ENCODE peak calls at places on chromosomes 2 and 18, in five cellular contexts. One of them, this sample, is unnamed.

GRCh38 chr2:216643986-216644662 is 10.9 kb downstream of the IGFBP2 start:
- DNase-seq in HCT116: no peak
- DNase-seq in HepG2: no peak
- DNase-seq in SK-N-SH: no peak
- DNase-seq in K562: no peak
- DNase-seq in this sample: no peak

GRCh38 chr2:25617948-25618646 is 55.3 kb downstream of the DTNB start:
- DNase-seq in SK-N-SH: no peak
- DNase-seq in HepG2: peak; percentile 10
- DNase-seq in K562: no peak
- DNase-seq in HCT116: no peak
- DNase-seq in this sample: no peak

GRCh38 chr2:48448274-48449061 is 81.5 kb upstream of the STON1 start:
- DNase-seq in K562: no peak
- DNase-seq in HCT116: no peak
- DNase-seq in SK-N-SH: no peak
- DNase-seq in HepG2: peak; percentile 85
- DNase-seq in this sample: no peak

GRCh38 chr2:157934684-157935377 is 58.7 kb upstream of the ACVR1 start:
- DNase-seq in SK-N-SH: no peak
- DNase-seq in HepG2: no peak
- DNase-seq in HCT116: no peak
- DNase-seq in K562: peak; percentile 61
- DNase-seq in this sample: no peak

GRCh38 chr2:25431604-25432003 is 89.9 kb upstream of the DNMT3A start:
- DNase-seq in HepG2: no peak
- DNase-seq in K562: no peak
- DNase-seq in HCT116: no peak
- DNase-seq in SK-N-SH: no peak
- DNase-seq in this sample: no peak

GRCh38 chr18:50097702-50098101 is 97.2 kb downstream of the MYO5B start:
- DNase-seq in HCT116: peak; percentile 16
- DNase-seq in HepG2: peak; percentile 24
- DNase-seq in SK-N-SH: no peak
- DNase-seq in K562: no peak
- DNase-seq in this sample: peak; percentile 19

GRCh38 chr2:215553946-215554345 is 118.1 kb upstream of the FN1 start:
- DNase-seq in HepG2: no peak
- DNase-seq in K562: peak; percentile 14
- DNase-seq in HCT116: peak; percentile 2
- DNase-seq in SK-N-SH: no peak
- DNase-seq in this sample: no peak

GRCh38 chr2:224078656-224079055 is 39.6 kb upstream of the SERPINE2 start:
- DNase-seq in SK-N-SH: no peak
- DNase-seq in HCT116: no peak
- DNase-seq in HepG2: no peak
- DNase-seq in K562: no peak
- DNase-seq in this sample: no peak

GRCh38 chr2:86213699-86214502 is 14.6 kb downstream of the MRPL35 start:
- DNase-seq in HCT116: no peak
- DNase-seq in HepG2: no peak
- DNase-seq in K562: peak; percentile 84
- DNase-seq in SK-N-SH: no peak
- DNase-seq in this sample: no peak

GRCh38 chr2:6113796-6114195 is 421.6 kb downstream of the SOX11 start:
- DNase-seq in HepG2: no peak
- DNase-seq in K562: no peak
- DNase-seq in SK-N-SH: no peak
- DNase-seq in HCT116: no peak
- DNase-seq in this sample: no peak

GRCh38 chr2:240815761-240816583 is 4.0 kb downstream of the KIF1A start:
- DNase-seq in K562: no peak
- DNase-seq in HCT116: no peak
- DNase-seq in SK-N-SH: no peak
- DNase-seq in HepG2: no peak
- DNase-seq in this sample: no peak

DNA sequence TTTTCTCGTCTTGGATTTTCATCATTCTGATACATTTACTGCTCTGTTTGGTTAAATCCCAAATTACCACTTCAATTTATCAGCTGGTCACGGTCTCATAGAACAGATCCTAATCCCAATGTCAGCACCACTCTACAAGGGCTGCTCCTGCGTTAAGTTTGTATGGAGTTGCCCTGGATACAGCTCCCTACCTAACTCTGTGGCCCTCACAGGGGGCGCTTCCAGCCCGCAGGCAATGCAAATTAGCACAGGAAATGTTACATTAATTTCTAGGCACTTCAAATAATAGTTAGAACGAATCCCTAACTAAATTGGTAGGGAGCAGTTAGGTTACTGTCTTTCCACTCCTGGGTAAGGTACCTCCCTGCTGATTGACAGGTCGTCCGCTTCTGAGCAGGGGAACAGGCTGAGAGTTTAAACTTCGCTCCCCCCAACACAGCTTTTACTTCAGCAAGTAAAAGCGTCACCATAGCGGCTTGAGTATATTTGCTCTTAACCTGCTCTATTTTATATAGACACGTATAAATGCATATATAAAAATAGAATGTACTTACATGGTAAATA is 238.5 kb upstream of the FANCL start:
- DNase-seq in K562: no peak
- DNase-seq in HCT116: no peak
- DNase-seq in HepG2: no peak
- DNase-seq in SK-N-SH: no peak
- DNase-seq in this sample: no peak
- TF ChIP-seq JUND in K562: no peak
- TF ChIP-seq JUND in HCT116: no peak
- TF ChIP-seq JUND in HepG2: no peak
- TF ChIP-seq JUND in SK-N-SH: no peak
- TF ChIP-seq JUND in this sample: no peak

GRCh38 chr2:8934338-8934737 is 69.1 kb downstream of the MBOAT2 start:
- DNase-seq in SK-N-SH: no peak
- DNase-seq in HepG2: no peak
- DNase-seq in K562: peak; percentile 28
- DNase-seq in HCT116: no peak
- DNase-seq in this sample: no peak

GRCh38 chr2:8938384-8938783 is 65.1 kb downstream of the MBOAT2 start:
- DNase-seq in SK-N-SH: no peak
- DNase-seq in K562: no peak
- DNase-seq in HepG2: no peak
- DNase-seq in HCT116: no peak
- DNase-seq in this sample: no peak

GRCh38 chr2:8935984-8936383 is 67.5 kb downstream of the MBOAT2 start:
- DNase-seq in SK-N-SH: no peak
- DNase-seq in K562: no peak
- DNase-seq in HepG2: no peak
- DNase-seq in HCT116: no peak
- DNase-seq in this sample: no peak

DNA sequence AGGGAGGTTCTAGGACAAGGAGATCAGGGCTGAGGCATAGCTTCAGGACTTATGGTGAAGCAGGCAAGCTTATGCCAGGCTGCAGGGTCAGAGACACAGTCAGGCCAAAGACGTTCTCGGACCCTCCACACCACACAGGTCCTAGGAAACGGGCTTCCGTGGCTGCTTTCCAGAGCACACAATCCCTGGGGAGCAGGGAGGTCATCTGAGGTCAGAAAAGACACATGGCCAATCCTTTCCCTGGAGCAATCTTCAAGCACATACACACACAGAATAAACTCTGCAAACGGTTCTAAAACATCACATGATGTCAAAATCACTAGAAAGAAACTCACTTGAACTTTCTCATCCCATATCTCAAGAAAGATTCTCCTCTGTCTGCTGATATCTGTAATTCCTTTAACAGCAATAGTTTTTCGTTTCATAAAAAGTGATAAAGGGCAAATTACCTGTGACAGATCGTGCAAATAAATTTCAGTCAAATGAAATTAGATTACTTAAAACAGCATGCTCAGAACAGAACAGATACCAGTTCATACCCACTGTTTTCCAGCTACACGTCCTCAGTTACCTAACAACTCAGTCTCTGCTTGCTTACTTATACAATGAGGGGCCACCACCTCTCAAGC is 63.9 kb downstream of the MBOAT2 start:
- DNase-seq in HCT116: no peak
- DNase-seq in SK-N-SH: peak; percentile 58
- DNase-seq in HepG2: no peak
- DNase-seq in K562: no peak
- DNase-seq in this sample: no peak
- TF ChIP-seq JUND in HCT116: no peak
- TF ChIP-seq JUND in SK-N-SH: no peak
- TF ChIP-seq JUND in HepG2: no peak
- TF ChIP-seq JUND in K562: no peak
- TF ChIP-seq JUND in this sample: no peak

DNA sequence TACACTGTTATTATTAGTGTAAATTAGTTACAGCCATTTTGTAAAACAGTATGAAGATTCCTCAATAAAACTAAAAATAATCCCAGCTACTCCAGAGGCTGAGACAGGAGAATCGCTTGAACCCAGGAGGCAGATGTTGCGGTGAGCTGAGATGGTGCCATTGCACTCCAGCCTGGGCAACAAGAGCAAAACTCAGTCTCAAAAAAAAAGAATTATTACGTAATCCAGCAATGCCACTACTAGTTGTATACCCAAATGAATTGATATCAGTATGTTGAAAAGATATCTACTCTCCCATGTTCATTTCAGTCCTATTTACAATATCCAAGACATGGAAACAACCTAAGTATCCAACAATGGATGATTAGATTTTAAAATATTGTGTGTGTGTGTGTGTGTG is 313.6 kb downstream of the EPHA4 start:
- DNase-seq in K562: no peak
- DNase-seq in HepG2: no peak
- DNase-seq in SK-N-SH: no peak
- DNase-seq in HCT116: no peak
- DNase-seq in this sample: no peak
- TF ChIP-seq JUND in K562: no peak
- TF ChIP-seq JUND in HepG2: no peak
- TF ChIP-seq JUND in SK-N-SH: no peak
- TF ChIP-seq JUND in HCT116: no peak
- TF ChIP-seq JUND in this sample: no peak

DNA sequence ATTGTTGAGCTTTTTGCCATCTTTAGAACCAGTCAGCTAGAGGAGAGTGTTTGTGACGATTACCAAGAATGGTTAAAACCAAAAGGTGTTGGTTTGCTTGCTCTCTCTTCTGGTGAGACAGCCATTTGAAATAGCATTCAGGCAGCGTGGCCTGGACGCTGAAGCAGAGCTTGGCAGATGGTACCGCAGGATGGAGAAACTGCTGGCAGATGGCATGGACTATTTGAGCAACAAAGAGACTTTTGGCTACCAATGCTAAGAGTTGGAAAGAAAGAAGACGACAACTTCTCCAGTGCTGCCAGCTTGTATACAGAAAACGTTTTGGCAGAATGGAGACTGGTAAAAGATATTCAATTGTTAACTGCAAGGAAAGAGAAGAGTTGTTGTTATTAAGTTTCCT is 315.0 kb downstream of the PARD3B start:
- DNase-seq in SK-N-SH: no peak
- DNase-seq in HCT116: no peak
- DNase-seq in K562: no peak
- DNase-seq in HepG2: no peak
- DNase-seq in this sample: no peak
- TF ChIP-seq JUND in SK-N-SH: no peak
- TF ChIP-seq JUND in HCT116: no peak
- TF ChIP-seq JUND in K562: no peak
- TF ChIP-seq JUND in HepG2: no peak
- TF ChIP-seq JUND in this sample: no peak